ENCODE peak calls at places on chromosome 17, in seven cellular contexts. F, I, G, M, D, X and Q are unnamed samples.

GRCh38 chr17:80219013-80219776 is 938 bp downstream of the SGSH start:
- DNase-seq in F (peak; percentile 49), I (peak; percentile 55), G (peak; percentile 97), M (peak; percentile 56), D (peak; percentile 88), X (peak; percentile 54), Q (peak; percentile 92)

GRCh38 chr17:63702223-63702577 is 2.3 kb upstream of the LIMD2 start:
- DNase-seq in F (no peak), I (no peak), G (peak; percentile 73), M (no peak), D (no peak), X (no peak), Q (peak; percentile 64)

GRCh38 chr17:17806611-17807010 is 30.2 kb downstream of the SREBF1 start:
- DNase-seq in F (no peak), I (no peak), G (no peak), M (no peak), D (no peak), X (no peak), Q (no peak)

GRCh38 chr17:81253358-81254131 is 14.4 kb downstream of the NDUFAF8 start:
- DNase-seq in F (no peak), I (peak; percentile 78), G (peak; percentile 60), M (peak; percentile 47), D (peak; percentile 42), X (peak; percentile 37), Q (peak; percentile 59)

GRCh38 chr17:76166168-76166567 is 25.1 kb upstream of the FOXJ1 start:
- DNase-seq in F (no peak), I (no peak), G (peak; percentile 41), M (no peak), D (peak; percentile 79), X (no peak), Q (no peak)

GRCh38 chr17:72460711-72461110 is 339.9 kb downstream of the SOX9 start:
- DNase-seq in F (no peak), I (no peak), G (no peak), M (no peak), D (no peak), X (no peak), Q (no peak)

GRCh38 chr17:2695961-2696760 is 15.4 kb downstream of the CLUH start:
- DNase-seq in F (no peak), I (peak; percentile 20), G (peak; percentile 16), M (no peak), D (no peak), X (no peak), Q (no peak)

GRCh38 chr17:8742274-8742673 is 2.4 kb downstream of the CCDC42 start:
- DNase-seq in F (no peak), I (no peak), G (no peak), M (no peak), D (no peak), X (no peak), Q (no peak)

GRCh38 chr17:78144146-78144719 is 2.0 kb upstream of the C17orf99 start:
- DNase-seq in F (no peak), I (no peak), G (no peak), M (peak; percentile 86), D (peak; percentile 41), X (no peak), Q (no peak)

GRCh38 chr17:2954898-2955445 is 108.4 kb downstream of the OR1D5 start:
- DNase-seq in F (no peak), I (no peak), G (no peak), M (no peak), D (peak; percentile 95), X (no peak), Q (no peak)

GRCh38 chr17:40576113-40576740 is 11.0 kb upstream of the CCR7 start:
- DNase-seq in F (no peak), I (no peak), G (no peak), M (no peak), D (no peak), X (no peak), Q (no peak)

GRCh38 chr17:80446645-80447405 is 29.6 kb downstream of the NPTX1 start:
- DNase-seq in F (peak; percentile 24), I (no peak), G (no peak), M (no peak), D (peak; percentile 78), X (no peak), Q (no peak)

GRCh38 chr17:56918916-56919315 is 5.1 kb upstream of the TRIM25 start:
- DNase-seq in F (no peak), I (no peak), G (no peak), M (no peak), D (peak; percentile 59), X (no peak), Q (no peak)

GRCh38 chr17:31490019-31490383 is 98.5 kb downstream of the RAB11FIP4 start:
- DNase-seq in F (no peak), I (no peak), G (no peak), M (no peak), D (no peak), X (no peak), Q (no peak)

GRCh38 chr17:1829579-1830257 is at the start of the genes RPA1 and SMYD4:
- DNase-seq in F (peak; percentile 82), I (peak; percentile 100), G (peak; percentile 90), M (peak; percentile 85), D (peak; percentile 98), X (peak; percentile 82), Q (peak; percentile 86)

GRCh38 chr17:17497845-17498520 is 1.8 kb upstream of the RASD1 start:
- DNase-seq in F (no peak), I (no peak), G (no peak), M (no peak), D (no peak), X (no peak), Q (no peak)

GRCh38 chr17:246851-247421 is 65.5 kb upstream of the DOC2B start:
- DNase-seq in F (no peak), I (no peak), G (no peak), M (no peak), D (no peak), X (no peak), Q (no peak)

GRCh38 chr17:78748730-78749317 is 33.2 kb downstream of the CYTH1 start:
- DNase-seq in F (no peak), I (no peak), G (peak; percentile 77), M (no peak), D (peak; percentile 86), X (peak; percentile 41), Q (peak; percentile 72)

GRCh38 chr17:41527076-41528023 is 758 bp downstream of the KRT19 start:
- DNase-seq in F (no peak), I (peak; percentile 60), G (no peak), M (peak; percentile 75), D (peak; percentile 19), X (no peak), Q (no peak)

GRCh38 chr17:7001562-7001961 is 5.7 kb downstream of the ALOX12 start:
- DNase-seq in F (no peak), I (peak; percentile 62), G (peak; percentile 71), M (no peak), D (peak; percentile 32), X (no peak), Q (no peak)

GRCh38 chr17:38730526-38731379 is 612 bp downstream of the CISD3 start:
- DNase-seq in F (no peak), I (peak; percentile 56), G (peak; percentile 67), M (peak; percentile 81), D (peak; percentile 81), X (no peak), Q (no peak)